ENCODE peak calls at places on chromosomes 2 and 18, in five cellular contexts. B is stomach; J is OCI-LY7; H is CD8-positive, alpha-beta T cell; S is mucosa of descending colon. W is an unnamed sample. For H3K4me1, the result is how much of the 10 kb centered on the place peaks cover.

GRCh38 chr2:149692837-149693518 is 105.4 kb upstream of the MMADHC start:
- DNase-seq in B (no peak), J (no peak), H (no peak), S (no peak), W (no peak)

GRCh38 chr2:187138240-187138639 is 289.3 kb upstream of the ZSWIM2 start:
- DNase-seq in B (no peak), J (peak), H (no peak), S (peak), W (peak)

GRCh38 chr18:12028674-12029073 is 47.4 kb downstream of the IMPA2 start:
- DNase-seq in B (no peak), J (no peak), H (no peak), S (no peak), W (no peak)

GRCh38 chr2:41598161-41598894 is 449.5 kb upstream of the PKDCC start:
- DNase-seq in B (no peak), J (no peak), H (no peak), S (no peak), W (no peak)

GRCh38 chr2:238895901-238896600 is 48.2 kb downstream of the TWIST2 start:
- DNase-seq in B (peak), J (no peak), H (no peak), S (peak), W (peak)

GRCh38 chr2:111702119-111702808 is 181.7 kb downstream of the ANAPC1 start:
- DNase-seq in B (peak), J (peak), H (peak), S (peak), W (no peak)

GRCh38 chr18:3345885-3346284 is 84.0 kb downstream of the MYL12B start:
- DNase-seq in B (no peak), J (no peak), H (no peak), S (no peak), W (no peak)

GRCh38 chr18:22250591-22250996 is 81.2 kb downstream of the GATA6 start:
- DNase-seq in B (peak), J (no peak), H (no peak), S (peak), W (no peak)

GRCh38 chr2:171432206-171432968 is 1.4 kb downstream of the METTL8 start:
- DNase-seq in B (no peak), J (no peak), H (no peak), S (no peak), W (no peak)

DNA sequence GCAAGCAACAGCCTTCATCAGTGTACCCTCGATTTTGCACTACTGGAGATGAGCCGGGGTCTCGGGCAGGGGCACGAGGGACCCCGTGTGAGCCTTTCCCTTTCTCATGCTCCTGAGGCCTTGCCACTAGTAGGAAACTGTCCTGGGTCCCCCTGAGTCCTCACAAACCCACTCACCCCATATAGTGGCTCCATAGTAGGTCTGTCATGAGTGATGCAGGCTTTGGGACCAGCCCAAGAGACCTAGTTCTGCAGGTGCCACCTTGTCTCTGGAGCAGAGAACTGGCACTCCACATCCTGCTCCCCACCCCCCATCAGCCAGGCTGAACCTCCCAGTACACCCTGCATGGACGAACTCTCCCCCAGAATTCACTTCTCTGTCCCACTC is 187.1 kb downstream of the SMAD7 start:
- DNase-seq in B (no peak), J (no peak), H (no peak), S (no peak), W (no peak)
- H3K4me1 ChIP-seq in B (under half), J (under half), H (under half), S (under half), W (under half)

GRCh38 chr2:223420048-223420447 is 182.1 kb downstream of the SCG2 start:
- DNase-seq in B (no peak), J (no peak), H (no peak), S (no peak), W (no peak)

GRCh38 chr2:223418800-223419199 is 183.4 kb downstream of the SCG2 start:
- DNase-seq in B (no peak), J (no peak), H (no peak), S (no peak), W (no peak)

GRCh38 chr2:223415071-223415470 is 187.1 kb downstream of the SCG2 start:
- DNase-seq in B (no peak), J (no peak), H (no peak), S (no peak), W (no peak)

GRCh38 chr2:223414646-223415045 is 187.5 kb downstream of the SCG2 start:
- DNase-seq in B (no peak), J (no peak), H (no peak), S (no peak), W (no peak)

DNA sequence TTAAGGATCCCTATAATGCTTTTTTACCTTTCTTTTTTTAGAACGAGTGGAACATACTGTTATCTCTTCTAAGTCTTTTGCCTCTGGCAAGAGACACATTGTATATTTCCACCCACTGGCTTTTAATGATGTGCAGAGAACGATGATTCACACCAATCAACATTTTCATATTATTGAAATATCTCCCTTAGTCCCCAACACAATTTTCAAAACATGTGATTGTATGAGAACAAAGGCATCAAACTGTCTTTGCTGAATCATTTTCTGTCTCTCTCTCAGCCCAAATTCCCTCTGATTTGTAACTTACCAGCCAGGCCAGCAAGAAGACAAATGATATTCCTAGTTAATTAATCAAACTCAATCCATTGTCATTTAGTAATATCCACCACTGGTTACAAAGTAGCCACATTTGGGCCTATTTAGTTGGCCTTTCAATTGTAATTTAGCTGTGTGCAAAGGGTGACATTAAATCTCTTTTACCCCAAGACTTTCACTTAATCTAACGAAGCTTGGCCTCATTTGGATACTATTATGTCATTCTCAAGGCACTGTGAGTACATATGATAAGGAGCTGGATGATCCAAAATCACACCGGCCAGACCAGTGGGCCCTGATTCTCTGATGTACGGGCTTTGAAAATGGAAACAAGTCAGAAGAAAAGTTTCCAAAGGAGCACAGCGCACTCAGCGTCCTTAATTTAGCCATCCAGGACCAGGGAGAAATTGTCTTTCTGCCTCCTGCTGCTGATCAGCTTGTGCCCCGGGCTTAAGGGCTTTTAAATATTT is 185.1 kb downstream of the SCG2 start:
- DNase-seq in B (no peak), J (no peak), H (no peak), S (no peak), W (no peak)
- H3K4me1 ChIP-seq in B (under half), J (under half), H (under half), S (under half), W (under half)

GRCh38 chr2:47032773-47033101 is 117.1 kb upstream of the MCFD2 start:
- DNase-seq in B (no peak), J (no peak), H (no peak), S (no peak), W (no peak)
- H3K4me1 ChIP-seq in B (under half), J (under half), H (under half), S (under half), W (half or more)

GRCh38 chr18:55318864-55319516 is 269.0 kb downstream of the TCF4 start:
- DNase-seq in B (no peak), J (no peak), H (no peak), S (no peak), W (no peak)

GRCh38 chr18:55314615-55315237 is 273.3 kb downstream of the TCF4 start:
- DNase-seq in B (no peak), J (no peak), H (no peak), S (no peak), W (no peak)

GRCh38 chr18:55317322-55317721 is 270.7 kb downstream of the TCF4 start:
- DNase-seq in B (no peak), J (no peak), H (no peak), S (no peak), W (no peak)

GRCh38 chr18:55317832-55318231 is 270.2 kb downstream of the TCF4 start:
- DNase-seq in B (no peak), J (no peak), H (no peak), S (no peak), W (no peak)

DNA sequence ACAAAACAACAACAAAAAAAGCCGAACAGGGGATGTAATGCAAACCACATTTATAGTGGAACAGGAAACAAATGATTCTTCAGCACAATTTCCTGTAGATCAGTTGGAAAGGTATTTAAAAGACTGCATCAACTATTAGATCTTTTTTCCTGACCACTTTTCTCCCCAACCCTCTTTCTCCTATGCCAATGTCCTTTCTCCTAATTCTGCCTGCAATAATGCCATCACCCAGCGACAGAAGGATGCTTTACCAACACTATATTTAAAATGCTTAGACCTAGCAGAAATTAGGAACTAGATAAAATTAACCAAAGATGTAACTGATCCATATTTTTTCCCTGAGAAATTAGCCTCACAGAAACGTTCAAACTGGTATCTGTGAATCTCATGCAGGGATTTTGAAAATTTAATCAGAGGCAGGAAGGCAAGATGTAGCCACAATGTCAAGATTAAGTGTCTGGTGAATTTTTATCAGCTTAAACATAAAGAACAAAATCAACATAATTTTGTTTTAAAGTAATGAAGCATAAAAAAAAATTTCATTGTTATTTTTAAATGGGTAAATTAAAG is 271.3 kb downstream of the TCF4 start:
- DNase-seq in B (no peak), J (no peak), H (no peak), S (no peak), W (no peak)
- H3K4me1 ChIP-seq in B (under half), J (half or more), H (under half), S (under half), W (under half)

GRCh38 chr2:68732533-68732932 is 2.1 kb upstream of the ARHGAP25 start:
- DNase-seq in B (no peak), J (no peak), H (no peak), S (no peak), W (no peak)
- H3K4me1 ChIP-seq in B (under half), J (under half), H (under half), S (under half), W (under half)

GRCh38 chr2:176639016-176639343 is 369.7 kb downstream of the MTX2 start:
- DNase-seq in B (no peak), J (no peak), H (no peak), S (no peak), W (no peak)
- H3K4me1 ChIP-seq in B (under half), J (under half), H (under half), S (under half), W (under half)

GRCh38 chr2:68217729-68218128 is 34.6 kb downstream of the PPP3R1 start:
- DNase-seq in B (no peak), J (no peak), H (no peak), S (no peak), W (no peak)
- H3K4me1 ChIP-seq in B (under half), J (half or more), H (under half), S (under half), W (under half)

DNA sequence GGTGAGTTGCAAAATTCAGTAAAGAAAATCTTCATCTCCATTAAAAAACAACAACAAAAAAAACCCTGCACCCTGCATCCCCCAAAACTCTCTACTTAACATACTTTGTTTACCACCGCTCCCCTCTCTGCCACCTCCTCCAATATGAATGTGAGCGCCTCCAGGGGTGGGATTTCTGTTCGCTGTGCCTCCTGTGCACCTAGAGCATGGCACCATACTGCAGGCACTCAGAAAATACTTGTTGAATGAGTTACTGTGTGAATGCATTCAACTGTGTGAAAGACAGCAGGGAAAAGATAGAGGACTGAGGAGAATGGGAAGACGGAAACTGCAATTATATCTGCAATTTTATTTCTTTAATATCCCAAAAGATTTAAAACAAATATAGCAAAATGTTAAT is 4.5 kb downstream of the CEBPZ start:
- DNase-seq in B (no peak), J (no peak), H (no peak), S (no peak), W (no peak)
- H3K4me1 ChIP-seq in B (under half), J (under half), H (under half), S (under half), W (under half)

GRCh38 chr2:10061221-10061925 is 18.0 kb downstream of the KLF11 start:
- DNase-seq in B (no peak), J (no peak), H (no peak), S (peak), W (no peak)
- H3K4me1 ChIP-seq in B (under half), J (under half), H (under half), S (under half), W (under half)